ENCODE peak calls at places on chromosomes 12 and 14, in five cellular contexts. One of them, this sample, is unnamed. For H3K36me3, the result is how much of the 10 kb centered on the place peaks cover.

GRCh38 chr14:21860172-21860571 is 186.6 kb upstream of the OR4E1 start:
- DNase-seq in hepatocyte: no peak
- DNase-seq in cardiac muscle cell: peak
- DNase-seq in breast epithelium: no peak
- DNase-seq in left ventricle myocardium inferior: no peak
- DNase-seq in this sample: no peak

GRCh38 chr12:65171870-65172269 is 2.5 kb downstream of the LEMD3 start:
- DNase-seq in hepatocyte: peak
- DNase-seq in cardiac muscle cell: peak
- DNase-seq in breast epithelium: no peak
- DNase-seq in left ventricle myocardium inferior: no peak
- DNase-seq in this sample: no peak

GRCh38 chr12:8866429-8866828 is 44.0 kb downstream of the A2ML1 start:
- DNase-seq in hepatocyte: no peak
- DNase-seq in cardiac muscle cell: no peak
- DNase-seq in breast epithelium: no peak
- DNase-seq in left ventricle myocardium inferior: no peak
- DNase-seq in this sample: no peak

GRCh38 chr12:39764944-39765560 is 145.4 kb upstream of the ABCD2 start:
- DNase-seq in hepatocyte: peak
- DNase-seq in cardiac muscle cell: peak
- DNase-seq in breast epithelium: no peak
- DNase-seq in left ventricle myocardium inferior: no peak
- DNase-seq in this sample: no peak

GRCh38 chr12:52382854-52383253 is 2.6 kb downstream of the KRT84 start:
- DNase-seq in hepatocyte: no peak
- DNase-seq in cardiac muscle cell: no peak
- DNase-seq in breast epithelium: no peak
- DNase-seq in left ventricle myocardium inferior: no peak
- DNase-seq in this sample: no peak

GRCh38 chr12:52604859-52605258 is 3.6 kb upstream of the KRT72 start:
- DNase-seq in hepatocyte: no peak
- DNase-seq in cardiac muscle cell: no peak
- DNase-seq in breast epithelium: no peak
- DNase-seq in left ventricle myocardium inferior: no peak
- DNase-seq in this sample: no peak

GRCh38 chr12:51326762-51327439 is 2.9 kb upstream of the BIN2 start:
- DNase-seq in hepatocyte: no peak
- DNase-seq in cardiac muscle cell: peak
- DNase-seq in breast epithelium: no peak
- DNase-seq in left ventricle myocardium inferior: no peak
- DNase-seq in this sample: no peak

GRCh38 chr12:121713257-121714155 is 954 bp downstream of the TMEM120B start:
- DNase-seq in hepatocyte: peak
- DNase-seq in cardiac muscle cell: peak
- DNase-seq in breast epithelium: no peak
- DNase-seq in left ventricle myocardium inferior: peak
- DNase-seq in this sample: peak

GRCh38 chr12:72346331-72346944 is 74.3 kb downstream of the TRHDE start:
- DNase-seq in hepatocyte: peak
- DNase-seq in cardiac muscle cell: peak
- DNase-seq in breast epithelium: no peak
- DNase-seq in left ventricle myocardium inferior: no peak
- DNase-seq in this sample: no peak

GRCh38 chr12:6056406-6057211 is 67.9 kb downstream of the VWF start:
- DNase-seq in hepatocyte: no peak
- DNase-seq in cardiac muscle cell: no peak
- DNase-seq in breast epithelium: no peak
- DNase-seq in left ventricle myocardium inferior: no peak
- DNase-seq in this sample: no peak

GRCh38 chr12:2112401-2112800 is 59.6 kb downstream of the CACNA1C start:
- DNase-seq in hepatocyte: no peak
- DNase-seq in cardiac muscle cell: no peak
- DNase-seq in breast epithelium: no peak
- DNase-seq in left ventricle myocardium inferior: no peak
- DNase-seq in this sample: no peak

GRCh38 chr12:107912421-107913004 is 138.0 kb downstream of the ASCL4 start:
- DNase-seq in hepatocyte: peak
- DNase-seq in cardiac muscle cell: peak
- DNase-seq in breast epithelium: peak
- DNase-seq in left ventricle myocardium inferior: peak
- DNase-seq in this sample: no peak

GRCh38 chr14:65170318-65170717 is 68.0 kb upstream of the MAX start:
- DNase-seq in hepatocyte: no peak
- DNase-seq in cardiac muscle cell: no peak
- DNase-seq in breast epithelium: no peak
- DNase-seq in left ventricle myocardium inferior: no peak
- DNase-seq in this sample: no peak

GRCh38 chr14:65168840-65169239 is 66.5 kb upstream of the MAX start:
- DNase-seq in hepatocyte: no peak
- DNase-seq in cardiac muscle cell: peak
- DNase-seq in breast epithelium: no peak
- DNase-seq in left ventricle myocardium inferior: no peak
- DNase-seq in this sample: no peak

GRCh38 chr14:65169351-65169750 is 67.0 kb upstream of the MAX start:
- DNase-seq in hepatocyte: no peak
- DNase-seq in cardiac muscle cell: peak
- DNase-seq in breast epithelium: no peak
- DNase-seq in left ventricle myocardium inferior: no peak
- DNase-seq in this sample: no peak

GRCh38 chr14:65173973-65174693 is 71.8 kb upstream of the MAX start:
- DNase-seq in hepatocyte: no peak
- DNase-seq in cardiac muscle cell: peak
- DNase-seq in breast epithelium: no peak
- DNase-seq in left ventricle myocardium inferior: no peak
- DNase-seq in this sample: no peak

DNA sequence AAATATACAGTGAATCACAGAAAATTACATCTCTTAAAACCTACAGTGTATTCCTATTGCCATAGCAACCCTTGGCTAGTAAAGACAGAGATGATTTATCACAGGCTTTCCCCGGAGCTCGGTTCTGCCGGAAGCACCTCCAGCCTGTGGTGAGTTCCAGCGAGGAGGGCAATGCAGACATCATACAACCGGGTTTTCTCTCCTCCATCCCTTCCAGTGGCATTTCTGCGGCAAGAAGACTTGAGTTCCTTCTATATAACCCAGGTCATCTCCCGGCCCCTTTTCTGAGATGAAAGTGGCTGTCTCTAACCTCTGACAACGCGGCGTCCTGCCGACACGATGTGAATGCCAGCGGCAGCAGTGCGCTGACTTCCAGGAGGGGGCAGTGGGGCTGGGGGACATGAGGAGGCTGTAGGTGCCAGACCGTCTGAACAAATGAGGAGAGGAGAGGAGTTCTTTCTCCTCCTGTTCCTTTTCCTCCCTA is 68.5 kb upstream of the MAX start:
- DNase-seq in hepatocyte: peak
- DNase-seq in cardiac muscle cell: peak
- DNase-seq in breast epithelium: no peak
- DNase-seq in left ventricle myocardium inferior: no peak
- DNase-seq in this sample: no peak
- H3K4me3 ChIP-seq in hepatocyte: peak
- H3K4me3 ChIP-seq in cardiac muscle cell: no peak
- H3K4me3 ChIP-seq in breast epithelium: peak
- H3K4me3 ChIP-seq in left ventricle myocardium inferior: peak
- H3K4me3 ChIP-seq in this sample: peak

GRCh38 chr12:49340971-49341776 is 4.2 kb upstream of the C1QL4 start:
- DNase-seq in hepatocyte: no peak
- DNase-seq in cardiac muscle cell: no peak
- DNase-seq in breast epithelium: no peak
- DNase-seq in left ventricle myocardium inferior: no peak
- DNase-seq in this sample: no peak

GRCh38 chr12:49341777-49342065 is 4.7 kb upstream of the C1QL4 start:
- DNase-seq in hepatocyte: no peak
- DNase-seq in cardiac muscle cell: no peak
- DNase-seq in breast epithelium: no peak
- DNase-seq in left ventricle myocardium inferior: no peak
- DNase-seq in this sample: no peak

GRCh38 chr12:49342914-49343731 is 3.6 kb upstream of the DNAJC22 start:
- DNase-seq in hepatocyte: peak
- DNase-seq in cardiac muscle cell: no peak
- DNase-seq in breast epithelium: no peak
- DNase-seq in left ventricle myocardium inferior: no peak
- DNase-seq in this sample: no peak

GRCh38 chr12:49340095-49340870 is 3.3 kb upstream of the C1QL4 start:
- DNase-seq in hepatocyte: no peak
- DNase-seq in cardiac muscle cell: no peak
- DNase-seq in breast epithelium: no peak
- DNase-seq in left ventricle myocardium inferior: no peak
- DNase-seq in this sample: no peak

GRCh38 chr12:49342066-49342913 is 4.4 kb upstream of the DNAJC22 start:
- DNase-seq in hepatocyte: peak
- DNase-seq in cardiac muscle cell: peak
- DNase-seq in breast epithelium: no peak
- DNase-seq in left ventricle myocardium inferior: peak
- DNase-seq in this sample: no peak
- TF ChIP-seq CTCF in hepatocyte: peak
- TF ChIP-seq CTCF in cardiac muscle cell: peak
- TF ChIP-seq CTCF in breast epithelium: peak
- TF ChIP-seq CTCF in left ventricle myocardium inferior: peak
- TF ChIP-seq CTCF in this sample: peak

GRCh38 chr12:132685400-132685799 is 1.7 kb downstream of the POLE start:
- DNase-seq in hepatocyte: no peak
- DNase-seq in cardiac muscle cell: no peak
- DNase-seq in breast epithelium: no peak
- DNase-seq in left ventricle myocardium inferior: no peak
- DNase-seq in this sample: no peak
- H3K36me3 ChIP-seq in hepatocyte: under half
- H3K36me3 ChIP-seq in cardiac muscle cell: under half
- H3K36me3 ChIP-seq in breast epithelium: under half
- H3K36me3 ChIP-seq in left ventricle myocardium inferior: under half
- H3K36me3 ChIP-seq in this sample: under half

GRCh38 chr12:114504311-114504710 is 98.4 kb upstream of the TBX5 start:
- DNase-seq in hepatocyte: no peak
- DNase-seq in cardiac muscle cell: no peak
- DNase-seq in breast epithelium: no peak
- DNase-seq in left ventricle myocardium inferior: no peak
- DNase-seq in this sample: no peak

GRCh38 chr12:114501474-114501807 is 95.5 kb upstream of the TBX5 start:
- DNase-seq in hepatocyte: no peak
- DNase-seq in cardiac muscle cell: no peak
- DNase-seq in breast epithelium: no peak
- DNase-seq in left ventricle myocardium inferior: no peak
- DNase-seq in this sample: no peak

GRCh38 chr12:114499338-114499737 is 93.4 kb upstream of the TBX5 start:
- DNase-seq in hepatocyte: no peak
- DNase-seq in cardiac muscle cell: peak
- DNase-seq in breast epithelium: no peak
- DNase-seq in left ventricle myocardium inferior: no peak
- DNase-seq in this sample: no peak

GRCh38 chr12:114500775-114501473 is 95.0 kb upstream of the TBX5 start:
- DNase-seq in hepatocyte: no peak
- DNase-seq in cardiac muscle cell: no peak
- DNase-seq in breast epithelium: no peak
- DNase-seq in left ventricle myocardium inferior: no peak
- DNase-seq in this sample: no peak
- H3K4me3 ChIP-seq in hepatocyte: no peak
- H3K4me3 ChIP-seq in cardiac muscle cell: no peak
- H3K4me3 ChIP-seq in breast epithelium: no peak
- H3K4me3 ChIP-seq in left ventricle myocardium inferior: no peak
- H3K4me3 ChIP-seq in this sample: no peak

GRCh38 chr12:49367381-49368239 is at the start of gene SPATS2:
- DNase-seq in hepatocyte: no peak
- DNase-seq in cardiac muscle cell: peak
- DNase-seq in breast epithelium: peak
- DNase-seq in left ventricle myocardium inferior: peak
- DNase-seq in this sample: no peak

GRCh38 chr12:49364989-49365388 is 2.3 kb upstream of the SPATS2 start:
- DNase-seq in hepatocyte: no peak
- DNase-seq in cardiac muscle cell: peak
- DNase-seq in breast epithelium: no peak
- DNase-seq in left ventricle myocardium inferior: no peak
- DNase-seq in this sample: no peak

GRCh38 chr12:49368240-49368600 is 958 bp downstream of the SPATS2 start:
- DNase-seq in hepatocyte: no peak
- DNase-seq in cardiac muscle cell: no peak
- DNase-seq in breast epithelium: no peak
- DNase-seq in left ventricle myocardium inferior: no peak
- DNase-seq in this sample: no peak

GRCh38 chr12:49365542-49365941 is 1.7 kb upstream of the SPATS2 start:
- DNase-seq in hepatocyte: no peak
- DNase-seq in cardiac muscle cell: peak
- DNase-seq in breast epithelium: no peak
- DNase-seq in left ventricle myocardium inferior: no peak
- DNase-seq in this sample: no peak

GRCh38 chr12:49366652-49367380 is 446 bp upstream of the SPATS2 start:
- DNase-seq in hepatocyte: peak
- DNase-seq in cardiac muscle cell: peak
- DNase-seq in breast epithelium: peak
- DNase-seq in left ventricle myocardium inferior: peak
- DNase-seq in this sample: peak
- TF ChIP-seq CTCF in hepatocyte: peak
- TF ChIP-seq CTCF in cardiac muscle cell: peak
- TF ChIP-seq CTCF in breast epithelium: no peak
- TF ChIP-seq CTCF in left ventricle myocardium inferior: peak
- TF ChIP-seq CTCF in this sample: no peak